ENCODE peak calls at places on chromosomes 7 and 10, in ten cellular contexts. One of them, this sample, is unnamed. For H3K4me1, the result is how much of the 10 kb centered on the place peaks cover.

GRCh38 chr10:88840881-88841280 is 10.8 kb downstream of the ANKRD22 start:
- DNase-seq in kidney: no peak
- DNase-seq in BE2C: no peak
- DNase-seq in left lung: no peak
- DNase-seq in vagina: no peak
- DNase-seq in neural progenitor cell: no peak
- DNase-seq in lower lobe of right lung: no peak
- DNase-seq in OCI-LY7: no peak
- DNase-seq in CD8-positive, alpha-beta memory T cell: no peak
- DNase-seq in GM23248: no peak
- DNase-seq in this sample: no peak

GRCh38 chr10:17644485-17644964 is 574 bp downstream of the STAM start:
- DNase-seq in kidney: no peak
- DNase-seq in BE2C: peak
- DNase-seq in left lung: no peak
- DNase-seq in vagina: no peak
- DNase-seq in neural progenitor cell: no peak
- DNase-seq in lower lobe of right lung: no peak
- DNase-seq in OCI-LY7: no peak
- DNase-seq in CD8-positive, alpha-beta memory T cell: no peak
- DNase-seq in GM23248: peak
- DNase-seq in this sample: peak

GRCh38 chr7:53656881-53657280 is 621.4 kb downstream of the POM121L12 start:
- DNase-seq in kidney: no peak
- DNase-seq in BE2C: no peak
- DNase-seq in left lung: no peak
- DNase-seq in vagina: no peak
- DNase-seq in neural progenitor cell: no peak
- DNase-seq in lower lobe of right lung: no peak
- DNase-seq in OCI-LY7: no peak
- DNase-seq in CD8-positive, alpha-beta memory T cell: no peak
- DNase-seq in GM23248: no peak
- DNase-seq in this sample: no peak

GRCh38 chr7:37394158-37394557 is 54.5 kb downstream of the ELMO1 start:
- DNase-seq in kidney: no peak
- DNase-seq in BE2C: no peak
- DNase-seq in left lung: no peak
- DNase-seq in vagina: no peak
- DNase-seq in neural progenitor cell: no peak
- DNase-seq in lower lobe of right lung: no peak
- DNase-seq in OCI-LY7: no peak
- DNase-seq in CD8-positive, alpha-beta memory T cell: no peak
- DNase-seq in GM23248: no peak
- DNase-seq in this sample: no peak

GRCh38 chr10:101630420-101630920 is 42.3 kb downstream of the DPCD start:
- DNase-seq in kidney: peak
- DNase-seq in BE2C: no peak
- DNase-seq in left lung: no peak
- DNase-seq in vagina: no peak
- DNase-seq in neural progenitor cell: peak
- DNase-seq in lower lobe of right lung: no peak
- DNase-seq in OCI-LY7: no peak
- DNase-seq in CD8-positive, alpha-beta memory T cell: no peak
- DNase-seq in GM23248: no peak
- DNase-seq in this sample: no peak

GRCh38 chr7:133367561-133367960 is 114.7 kb downstream of the EXOC4 start:
- DNase-seq in kidney: no peak
- DNase-seq in BE2C: no peak
- DNase-seq in left lung: no peak
- DNase-seq in vagina: no peak
- DNase-seq in neural progenitor cell: no peak
- DNase-seq in lower lobe of right lung: no peak
- DNase-seq in OCI-LY7: no peak
- DNase-seq in CD8-positive, alpha-beta memory T cell: no peak
- DNase-seq in GM23248: no peak
- DNase-seq in this sample: no peak

GRCh38 chr7:76069238-76069638 is 21.3 kb downstream of the MDH2 start:
- DNase-seq in kidney: peak
- DNase-seq in BE2C: no peak
- DNase-seq in left lung: peak
- DNase-seq in vagina: no peak
- DNase-seq in neural progenitor cell: peak
- DNase-seq in lower lobe of right lung: peak
- DNase-seq in OCI-LY7: no peak
- DNase-seq in CD8-positive, alpha-beta memory T cell: no peak
- DNase-seq in GM23248: peak
- DNase-seq in this sample: peak

GRCh38 chr7:37230221-37230620 is 218.4 kb downstream of the ELMO1 start:
- DNase-seq in kidney: no peak
- DNase-seq in BE2C: no peak
- DNase-seq in left lung: no peak
- DNase-seq in vagina: no peak
- DNase-seq in neural progenitor cell: no peak
- DNase-seq in lower lobe of right lung: no peak
- DNase-seq in OCI-LY7: no peak
- DNase-seq in CD8-positive, alpha-beta memory T cell: no peak
- DNase-seq in GM23248: peak
- DNase-seq in this sample: no peak

GRCh38 chr7:281637-282036 is 8.3 kb upstream of the FOXL3 start:
- DNase-seq in kidney: no peak
- DNase-seq in BE2C: no peak
- DNase-seq in left lung: no peak
- DNase-seq in vagina: no peak
- DNase-seq in neural progenitor cell: no peak
- DNase-seq in lower lobe of right lung: peak
- DNase-seq in OCI-LY7: no peak
- DNase-seq in CD8-positive, alpha-beta memory T cell: no peak
- DNase-seq in GM23248: no peak
- DNase-seq in this sample: no peak

GRCh38 chr7:30003098-30003497 is 13.5 kb upstream of the SCRN1 start:
- DNase-seq in kidney: no peak
- DNase-seq in BE2C: no peak
- DNase-seq in left lung: no peak
- DNase-seq in vagina: no peak
- DNase-seq in neural progenitor cell: peak
- DNase-seq in lower lobe of right lung: no peak
- DNase-seq in OCI-LY7: no peak
- DNase-seq in CD8-positive, alpha-beta memory T cell: no peak
- DNase-seq in GM23248: no peak
- DNase-seq in this sample: no peak
- H3K4me1 ChIP-seq in kidney: under half
- H3K4me1 ChIP-seq in BE2C: under half
- H3K4me1 ChIP-seq in left lung: under half
- H3K4me1 ChIP-seq in vagina: under half
- H3K4me1 ChIP-seq in neural progenitor cell: under half
- H3K4me1 ChIP-seq in lower lobe of right lung: under half
- H3K4me1 ChIP-seq in OCI-LY7: under half
- H3K4me1 ChIP-seq in CD8-positive, alpha-beta memory T cell: under half
- H3K4me1 ChIP-seq in GM23248: under half
- H3K4me1 ChIP-seq in this sample: under half

GRCh38 chr10:60238408-60239100 is 151.1 kb downstream of the ANK3 start:
- DNase-seq in kidney: no peak
- DNase-seq in BE2C: peak
- DNase-seq in left lung: no peak
- DNase-seq in vagina: no peak
- DNase-seq in neural progenitor cell: peak
- DNase-seq in lower lobe of right lung: no peak
- DNase-seq in OCI-LY7: peak
- DNase-seq in CD8-positive, alpha-beta memory T cell: no peak
- DNase-seq in GM23248: peak
- DNase-seq in this sample: peak
- H3K4me3 ChIP-seq in kidney: no peak
- H3K4me3 ChIP-seq in BE2C: no peak
- H3K4me3 ChIP-seq in left lung: no peak
- H3K4me3 ChIP-seq in vagina: no peak
- H3K4me3 ChIP-seq in neural progenitor cell: no peak
- H3K4me3 ChIP-seq in lower lobe of right lung: no peak
- H3K4me3 ChIP-seq in OCI-LY7: peak
- H3K4me3 ChIP-seq in CD8-positive, alpha-beta memory T cell: peak
- H3K4me3 ChIP-seq in GM23248: no peak
- H3K4me3 ChIP-seq in this sample: no peak

DNA sequence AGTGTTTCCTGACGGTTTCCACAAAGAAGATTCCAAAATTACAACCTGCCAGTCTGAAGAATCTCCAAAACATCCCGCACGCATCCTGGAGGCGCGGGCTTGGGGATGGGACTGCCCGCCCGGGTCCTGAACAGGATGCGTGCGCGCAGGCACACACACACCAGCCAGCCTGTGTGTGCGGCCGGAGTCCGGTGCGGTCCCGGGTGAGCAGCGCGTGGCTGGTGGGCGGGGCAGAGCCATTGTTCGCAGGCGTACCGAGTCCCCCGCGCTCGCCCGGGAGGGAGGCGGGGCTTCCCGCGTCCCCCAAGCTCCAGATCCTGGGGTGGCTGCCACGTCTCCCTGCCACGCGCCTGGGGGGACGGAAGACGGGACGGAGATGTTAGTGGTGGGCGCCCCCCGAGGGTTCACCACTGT is 675 bp upstream of the SCD start:
- DNase-seq in kidney: peak
- DNase-seq in BE2C: peak
- DNase-seq in left lung: peak
- DNase-seq in vagina: no peak
- DNase-seq in neural progenitor cell: peak
- DNase-seq in lower lobe of right lung: peak
- DNase-seq in OCI-LY7: peak
- DNase-seq in CD8-positive, alpha-beta memory T cell: peak
- DNase-seq in GM23248: peak
- DNase-seq in this sample: peak
- H3K4me1 ChIP-seq in kidney: under half
- H3K4me1 ChIP-seq in BE2C: under half
- H3K4me1 ChIP-seq in left lung: under half
- H3K4me1 ChIP-seq in vagina: under half
- H3K4me1 ChIP-seq in neural progenitor cell: under half
- H3K4me1 ChIP-seq in lower lobe of right lung: under half
- H3K4me1 ChIP-seq in OCI-LY7: half or more
- H3K4me1 ChIP-seq in CD8-positive, alpha-beta memory T cell: under half
- H3K4me1 ChIP-seq in GM23248: under half
- H3K4me1 ChIP-seq in this sample: under half

GRCh38 chr7:155467846-155468821 is 10.2 kb downstream of the EN2 start:
- DNase-seq in kidney: peak
- DNase-seq in BE2C: no peak
- DNase-seq in left lung: peak
- DNase-seq in vagina: no peak
- DNase-seq in neural progenitor cell: peak
- DNase-seq in lower lobe of right lung: peak
- DNase-seq in OCI-LY7: no peak
- DNase-seq in CD8-positive, alpha-beta memory T cell: no peak
- DNase-seq in GM23248: no peak
- DNase-seq in this sample: no peak
- H3K4me3 ChIP-seq in kidney: no peak
- H3K4me3 ChIP-seq in BE2C: no peak
- H3K4me3 ChIP-seq in left lung: no peak
- H3K4me3 ChIP-seq in vagina: peak
- H3K4me3 ChIP-seq in neural progenitor cell: peak
- H3K4me3 ChIP-seq in lower lobe of right lung: peak
- H3K4me3 ChIP-seq in OCI-LY7: no peak
- H3K4me3 ChIP-seq in CD8-positive, alpha-beta memory T cell: no peak
- H3K4me3 ChIP-seq in GM23248: no peak
- H3K4me3 ChIP-seq in this sample: no peak

GRCh38 chr7:116705419-116705818 is 33.4 kb downstream of the MET start:
- DNase-seq in kidney: no peak
- DNase-seq in BE2C: no peak
- DNase-seq in left lung: no peak
- DNase-seq in vagina: no peak
- DNase-seq in neural progenitor cell: no peak
- DNase-seq in lower lobe of right lung: no peak
- DNase-seq in OCI-LY7: no peak
- DNase-seq in CD8-positive, alpha-beta memory T cell: no peak
- DNase-seq in GM23248: no peak
- DNase-seq in this sample: no peak

GRCh38 chr7:116707289-116707688 is 35.3 kb downstream of the MET start:
- DNase-seq in kidney: no peak
- DNase-seq in BE2C: no peak
- DNase-seq in left lung: no peak
- DNase-seq in vagina: no peak
- DNase-seq in neural progenitor cell: no peak
- DNase-seq in lower lobe of right lung: no peak
- DNase-seq in OCI-LY7: no peak
- DNase-seq in CD8-positive, alpha-beta memory T cell: no peak
- DNase-seq in GM23248: no peak
- DNase-seq in this sample: no peak

GRCh38 chr7:116704650-116705049 is 32.7 kb downstream of the MET start:
- DNase-seq in kidney: no peak
- DNase-seq in BE2C: no peak
- DNase-seq in left lung: no peak
- DNase-seq in vagina: no peak
- DNase-seq in neural progenitor cell: no peak
- DNase-seq in lower lobe of right lung: no peak
- DNase-seq in OCI-LY7: no peak
- DNase-seq in CD8-positive, alpha-beta memory T cell: no peak
- DNase-seq in GM23248: no peak
- DNase-seq in this sample: no peak

GRCh38 chr7:116708248-116708647 is 36.3 kb downstream of the MET start:
- DNase-seq in kidney: no peak
- DNase-seq in BE2C: no peak
- DNase-seq in left lung: no peak
- DNase-seq in vagina: no peak
- DNase-seq in neural progenitor cell: no peak
- DNase-seq in lower lobe of right lung: no peak
- DNase-seq in OCI-LY7: no peak
- DNase-seq in CD8-positive, alpha-beta memory T cell: no peak
- DNase-seq in GM23248: no peak
- DNase-seq in this sample: no peak

GRCh38 chr7:116706668-116707126 is 34.7 kb downstream of the MET start:
- DNase-seq in kidney: no peak
- DNase-seq in BE2C: no peak
- DNase-seq in left lung: no peak
- DNase-seq in vagina: no peak
- DNase-seq in neural progenitor cell: no peak
- DNase-seq in lower lobe of right lung: no peak
- DNase-seq in OCI-LY7: no peak
- DNase-seq in CD8-positive, alpha-beta memory T cell: no peak
- DNase-seq in GM23248: peak
- DNase-seq in this sample: peak
- H3K4me1 ChIP-seq in kidney: under half
- H3K4me1 ChIP-seq in BE2C: under half
- H3K4me1 ChIP-seq in left lung: under half
- H3K4me1 ChIP-seq in vagina: under half
- H3K4me1 ChIP-seq in neural progenitor cell: under half
- H3K4me1 ChIP-seq in lower lobe of right lung: under half
- H3K4me1 ChIP-seq in OCI-LY7: under half
- H3K4me1 ChIP-seq in CD8-positive, alpha-beta memory T cell: under half
- H3K4me1 ChIP-seq in GM23248: under half
- H3K4me1 ChIP-seq in this sample: under half

GRCh38 chr10:112778579-112778978 is 171.5 kb upstream of the TCF7L2 start:
- DNase-seq in kidney: no peak
- DNase-seq in BE2C: no peak
- DNase-seq in left lung: no peak
- DNase-seq in vagina: no peak
- DNase-seq in neural progenitor cell: no peak
- DNase-seq in lower lobe of right lung: no peak
- DNase-seq in OCI-LY7: no peak
- DNase-seq in CD8-positive, alpha-beta memory T cell: no peak
- DNase-seq in GM23248: no peak
- DNase-seq in this sample: no peak
- H3K4me3 ChIP-seq in kidney: no peak
- H3K4me3 ChIP-seq in BE2C: no peak
- H3K4me3 ChIP-seq in left lung: no peak
- H3K4me3 ChIP-seq in vagina: no peak
- H3K4me3 ChIP-seq in neural progenitor cell: no peak
- H3K4me3 ChIP-seq in lower lobe of right lung: no peak
- H3K4me3 ChIP-seq in OCI-LY7: no peak
- H3K4me3 ChIP-seq in CD8-positive, alpha-beta memory T cell: no peak
- H3K4me3 ChIP-seq in GM23248: no peak
- H3K4me3 ChIP-seq in this sample: no peak

This sample was measured in cardiac muscle cell.